ENCODE peak calls at places on chromosomes 12 and 14, in four cellular contexts. P is GM23338, B is PC-9, Z is MM.1S. D is an unnamed sample.

GRCh38 chr12:124352839-124353238 is 57.9 kb downstream of the RFLNA start:
- DNase-seq in P (no peak), B (no peak), Z (no peak), D (no peak)

GRCh38 chr12:85782711-85783110 is 53.5 kb downstream of the RASSF9 start:
- DNase-seq in P (no peak), B (no peak), Z (no peak), D (peak; percentile 24)

GRCh38 chr12:117533687-117534086 is 172.3 kb upstream of the NOS1 start:
- DNase-seq in P (no peak), B (peak; percentile 37), Z (no peak), D (no peak)

GRCh38 chr14:75886661-75887348 is 95.0 kb downstream of the TGFB3 start:
- DNase-seq in P (no peak), B (peak; percentile 54), Z (no peak), D (no peak)

GRCh38 chr14:35180179-35180578 is 57.8 kb downstream of the PRORP start:
- DNase-seq in P (no peak), B (no peak), Z (no peak), D (no peak)

GRCh38 chr14:50399251-50400032 is 2.8 kb upstream of the CDKL1 start:
- DNase-seq in P (no peak), B (no peak), Z (no peak), D (peak; percentile 66)

GRCh38 chr14:36339817-36340216 is 19.4 kb upstream of the MBIP start:
- DNase-seq in P (no peak), B (no peak), Z (no peak), D (no peak)

GRCh38 chr14:80434574-80435321 is 223.4 kb upstream of the DIO2 start:
- DNase-seq in P (peak; percentile 16), B (peak; percentile 94), Z (no peak), D (peak; percentile 91)

GRCh38 chr14:91127411-91127810 is 13.5 kb downstream of the DGLUCY start:
- DNase-seq in P (no peak), B (peak; percentile 93), Z (peak; percentile 18), D (peak; percentile 94)

GRCh38 chr12:2013527-2014223 is 9.4 kb upstream of the DCP1B start:
- DNase-seq in P (peak; percentile 44), B (no peak), Z (no peak), D (no peak)

GRCh38 chr14:70359076-70359424 is 433 bp downstream of the COX16 start:
- DNase-seq in P (no peak), B (no peak), Z (no peak), D (peak; percentile 38)

GRCh38 chr12:47885012-47885501 is 19.7 kb downstream of the VDR start:
- DNase-seq in P (no peak), B (no peak), Z (no peak), D (no peak)

GRCh38 chr14:74333909-74334308 is 14.4 kb upstream of the VRTN start:
- DNase-seq in P (no peak), B (no peak), Z (no peak), D (no peak)

GRCh38 chr12:42426733-42427132 is 100.8 kb downstream of the PPHLN1 start:
- DNase-seq in P (peak; percentile 60), B (peak; percentile 48), Z (no peak), D (peak; percentile 74)

GRCh38 chr12:46585854-46586621 is 213.5 kb upstream of the SLC38A2 start:
- DNase-seq in P (peak; percentile 68), B (peak; percentile 80), Z (peak; percentile 93), D (peak; percentile 93)

GRCh38 chr14:52399886-52400599 is 85.9 kb downstream of the PTGER2 start:
- DNase-seq in P (peak; percentile 42), B (no peak), Z (no peak), D (peak; percentile 40)

GRCh38 chr14:28673056-28673455 is 93.5 kb upstream of the FOXG1 start:
- DNase-seq in P (no peak), B (no peak), Z (no peak), D (peak; percentile 65)

DNA sequence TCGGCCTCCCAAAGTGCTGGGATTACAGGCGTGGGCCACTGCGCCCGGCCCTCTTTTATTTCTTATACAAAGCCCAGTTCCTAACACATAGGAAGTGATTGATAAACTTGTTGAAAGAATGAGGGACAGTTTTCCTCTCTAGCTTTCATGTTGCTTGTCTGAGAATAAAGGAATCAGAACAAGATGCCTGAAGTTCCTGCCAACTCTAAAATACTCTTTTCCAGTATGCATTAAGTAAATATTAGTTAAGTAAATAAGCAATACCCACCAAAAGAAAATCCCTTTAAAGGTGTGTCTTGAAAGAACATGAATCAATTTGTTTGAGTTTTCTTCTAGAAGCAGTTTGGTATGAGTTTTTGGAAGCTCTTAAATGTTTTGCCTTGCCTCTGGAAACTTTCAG is 24.4 kb upstream of the CD27 start:
- DNase-seq in P (no peak), B (no peak), Z (no peak), D (peak; percentile 46)
- H2AFZ ChIP-seq in P (peak overlapping the region; percentile 29), B (no peak overlapping the region), Z (no peak overlapping the region), D (peak overlapping the region; percentile 17)

GRCh38 chr14:61530896-61531295 is 164.4 kb upstream of the HIF1A start:
- DNase-seq in P (no peak), B (peak; percentile 38), Z (no peak), D (no peak)
- H3K36me3 ChIP-seq in P (no peaks in the 10 kb centered on the region), B (peaks cover 18% of the 10 kb centered on the region), Z (no peaks in the 10 kb centered on the region), D (peaks cover 2% of the 10 kb centered on the region)

DNA sequence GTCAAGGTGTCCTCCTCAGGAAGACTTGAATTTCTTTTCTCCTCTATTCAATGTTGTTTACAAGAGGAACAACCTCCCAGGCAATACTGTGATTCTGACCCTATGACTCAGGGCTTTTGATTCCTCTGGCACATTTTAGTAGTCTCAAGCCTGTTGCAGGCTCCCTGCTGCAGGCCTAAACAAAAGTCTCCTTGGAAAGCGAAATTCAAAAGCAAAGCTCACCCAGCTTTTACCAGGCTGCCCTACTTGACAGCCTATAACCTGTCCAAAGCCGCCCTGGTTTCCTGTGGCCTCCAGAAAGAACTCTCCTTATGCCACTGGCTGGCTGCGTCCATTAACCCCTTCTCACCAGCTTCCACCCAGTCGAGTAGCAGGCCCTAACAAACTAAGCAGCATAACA is 11.6 kb downstream of the FGD6 start:
- DNase-seq in P (peak; percentile 47), B (peak; percentile 89), Z (peak; percentile 12), D (peak; percentile 80)
- H3F3A ChIP-seq in P (peaks cover 3% of the 10 kb centered on the region), B (peaks cover 50% of the 10 kb centered on the region), Z (no peaks in the 10 kb centered on the region), D (no peaks in the 10 kb centered on the region)

GRCh38 chr12:131311764-131312163 is 358.1 kb downstream of the ADGRD1 start:
- DNase-seq in P (peak; percentile 19), B (no peak), Z (no peak), D (no peak)
- H2AFZ ChIP-seq in P (no peak overlapping the region), B (no peak overlapping the region), Z (no peak overlapping the region), D (no peak overlapping the region)

GRCh38 chr12:53193953-53194716 is 12.9 kb downstream of the ITGB7 start:
- DNase-seq in P (no peak), B (no peak), Z (no peak), D (no peak)

GRCh38 chr12:53193040-53193439 is 12.3 kb upstream of the CSAD start:
- DNase-seq in P (no peak), B (no peak), Z (no peak), D (no peak)

GRCh38 chr12:53195516-53196420 is 11.3 kb downstream of the ITGB7 start:
- DNase-seq in P (no peak), B (no peak), Z (no peak), D (peak; percentile 45)

GRCh38 chr12:53196486-53196885 is 10.6 kb downstream of the ITGB7 start:
- DNase-seq in P (no peak), B (no peak), Z (peak; percentile 29), D (no peak)

GRCh38 chr12:53194973-53195372 is 12.1 kb downstream of the ITGB7 start:
- DNase-seq in P (no peak), B (no peak), Z (no peak), D (no peak)
- H3K36me3 ChIP-seq in P (no peaks in the 10 kb centered on the region), B (no peaks in the 10 kb centered on the region), Z (peaks cover 72% of the 10 kb centered on the region), D (peaks cover 4% of the 10 kb centered on the region)

DNA sequence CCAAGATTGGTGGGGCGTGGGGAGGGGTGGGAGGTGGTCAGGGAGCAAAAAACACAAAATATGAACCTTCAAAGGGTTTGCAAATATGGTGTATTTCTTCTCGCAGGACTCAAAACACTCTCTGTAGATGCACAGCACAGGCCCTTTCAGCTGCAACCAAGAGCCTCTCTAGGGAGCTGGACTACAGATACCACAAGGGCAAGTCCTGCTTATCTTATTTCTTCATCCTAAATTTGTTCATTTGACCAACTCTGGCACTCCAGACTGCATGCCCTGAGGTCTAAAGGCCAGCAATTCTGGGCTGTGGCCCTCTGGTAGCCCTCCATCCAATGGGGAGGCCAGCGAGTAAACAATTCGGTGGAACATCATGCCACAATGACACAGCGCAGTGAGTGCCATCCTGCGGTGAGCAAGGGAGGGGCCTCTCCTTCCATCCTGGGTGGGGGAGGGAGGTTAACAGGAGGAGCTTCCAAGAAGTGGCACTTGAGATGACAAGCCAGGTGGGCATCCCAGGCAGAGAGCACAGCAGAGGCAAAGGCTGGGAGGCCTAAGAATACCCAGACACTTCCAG is 616 bp upstream of the SELPLG start:
- DNase-seq in P (no peak), B (peak; percentile 44), Z (peak; percentile 94), D (peak; percentile 41)
- H3F3A ChIP-seq in P (peaks cover 5% of the 10 kb centered on the region), B (peaks cover 27% of the 10 kb centered on the region), Z (peaks cover 91% of the 10 kb centered on the region), D (peaks cover 5% of the 10 kb centered on the region)

GRCh38 chr12:75183967-75184366 is 25.7 kb downstream of the KCNC2 start:
- DNase-seq in P (no peak), B (no peak), Z (no peak), D (no peak)
- H2AFZ ChIP-seq in P (no peak overlapping the region), B (no peak overlapping the region), Z (no peak overlapping the region), D (no peak overlapping the region)

D was measured in PC-3.